ENCODE peak calls at places on chromosome 4, in four cellular contexts. One of them, this sample, is unnamed.
A peak's percentile ranks its signal among the peaks of the same experiment; 100 is the strongest.

GRCh38 chr4:101201421-101201820 is 145.9 kb downstream of the PPP3CA start:
- DNase-seq in effector CD4-positive, alpha-beta T cell: no peak
- DNase-seq in lung: no peak
- DNase-seq in fibroblast of lung: no peak
- DNase-seq in this sample: no peak

GRCh38 chr4:1233641-1234277 is 15.2 kb downstream of the CTBP1 start:
- DNase-seq in effector CD4-positive, alpha-beta T cell: no peak
- DNase-seq in lung: no peak
- DNase-seq in fibroblast of lung: no peak
- DNase-seq in this sample: no peak

GRCh38 chr4:151575646-151576045 is 166.7 kb downstream of the FHIP1A start:
- DNase-seq in effector CD4-positive, alpha-beta T cell: no peak
- DNase-seq in lung: no peak
- DNase-seq in fibroblast of lung: peak; percentile 30
- DNase-seq in this sample: no peak

GRCh38 chr4:87739494-87739893 is 59.9 kb upstream of the IBSP start:
- DNase-seq in effector CD4-positive, alpha-beta T cell: no peak
- DNase-seq in lung: no peak
- DNase-seq in fibroblast of lung: no peak
- DNase-seq in this sample: no peak

GRCh38 chr4:10089346-10089745 is 27.3 kb downstream of the WDR1 start:
- DNase-seq in effector CD4-positive, alpha-beta T cell: no peak
- DNase-seq in lung: no peak
- DNase-seq in fibroblast of lung: no peak
- DNase-seq in this sample: peak; percentile 81

GRCh38 chr4:24560770-24561415 is 23.5 kb downstream of the DHX15 start:
- DNase-seq in effector CD4-positive, alpha-beta T cell: no peak
- DNase-seq in lung: no peak
- DNase-seq in fibroblast of lung: peak; percentile 68
- DNase-seq in this sample: no peak

GRCh38 chr4:21948347-21949072 is at the start of gene KCNIP4:
- DNase-seq in effector CD4-positive, alpha-beta T cell: no peak
- DNase-seq in lung: no peak
- DNase-seq in fibroblast of lung: peak; percentile 46
- DNase-seq in this sample: no peak

GRCh38 chr4:123924536-123924935 is 527.9 kb downstream of the SPRY1 start:
- DNase-seq in effector CD4-positive, alpha-beta T cell: no peak
- DNase-seq in lung: no peak
- DNase-seq in fibroblast of lung: no peak
- DNase-seq in this sample: no peak

GRCh38 chr4:69070590-69070989 is 25.7 kb upstream of the UGT2B7 start:
- DNase-seq in effector CD4-positive, alpha-beta T cell: no peak
- DNase-seq in lung: no peak
- DNase-seq in fibroblast of lung: no peak
- DNase-seq in this sample: no peak

GRCh38 chr4:24924309-24924781 is 11.5 kb upstream of the CCDC149 start:
- DNase-seq in effector CD4-positive, alpha-beta T cell: no peak
- DNase-seq in lung: no peak
- DNase-seq in fibroblast of lung: peak; percentile 99
- DNase-seq in this sample: no peak

GRCh38 chr4:40205259-40206198 is 8.7 kb downstream of the RHOH start:
- DNase-seq in effector CD4-positive, alpha-beta T cell: no peak
- DNase-seq in lung: no peak
- DNase-seq in fibroblast of lung: no peak
- DNase-seq in this sample: no peak

GRCh38 chr4:98283219-98284199 is 22.3 kb downstream of the RAP1GDS1 start:
- DNase-seq in effector CD4-positive, alpha-beta T cell: no peak
- DNase-seq in lung: no peak
- DNase-seq in fibroblast of lung: peak; percentile 42
- DNase-seq in this sample: no peak

GRCh38 chr4:152363904-152364303 is 172.0 kb downstream of the FBXW7 start:
- DNase-seq in effector CD4-positive, alpha-beta T cell: no peak
- DNase-seq in lung: no peak
- DNase-seq in fibroblast of lung: no peak
- DNase-seq in this sample: no peak

GRCh38 chr4:165631912-165632311 is 241.1 kb upstream of the TLL1 start:
- DNase-seq in effector CD4-positive, alpha-beta T cell: no peak
- DNase-seq in lung: no peak
- DNase-seq in fibroblast of lung: peak; percentile 11
- DNase-seq in this sample: no peak

GRCh38 chr4:929970-930625 is 2.0 kb downstream of the GAK start:
- DNase-seq in effector CD4-positive, alpha-beta T cell: no peak
- DNase-seq in lung: no peak
- DNase-seq in fibroblast of lung: no peak
- DNase-seq in this sample: peak; percentile 52

GRCh38 chr4:123127865-123128264 is 205.5 kb upstream of the NUDT6 start:
- DNase-seq in effector CD4-positive, alpha-beta T cell: no peak
- DNase-seq in lung: no peak
- DNase-seq in fibroblast of lung: no peak
- DNase-seq in this sample: no peak

GRCh38 chr4:128787509-128788311 is 21.8 kb upstream of the JADE1 start:
- DNase-seq in effector CD4-positive, alpha-beta T cell: no peak
- DNase-seq in lung: no peak
- DNase-seq in fibroblast of lung: peak; percentile 50
- DNase-seq in this sample: no peak

GRCh38 chr4:105679186-105679585 is 29.3 kb downstream of the INTS12 start:
- DNase-seq in effector CD4-positive, alpha-beta T cell: no peak
- DNase-seq in lung: no peak
- DNase-seq in fibroblast of lung: no peak
- DNase-seq in this sample: no peak

GRCh38 chr4:126441173-126441810 is 1126.5 kb downstream of the FAT4 start:
- DNase-seq in effector CD4-positive, alpha-beta T cell: no peak
- DNase-seq in lung: no peak
- DNase-seq in fibroblast of lung: peak; percentile 20
- DNase-seq in this sample: no peak

GRCh38 chr4:1567808-1568581 is 116.1 kb downstream of the FAM53A start:
- DNase-seq in effector CD4-positive, alpha-beta T cell: no peak
- DNase-seq in lung: no peak
- DNase-seq in fibroblast of lung: no peak
- DNase-seq in this sample: peak; percentile 44

GRCh38 chr4:180923476-180923875 is 1319.7 kb upstream of the TENM3 start:
- DNase-seq in effector CD4-positive, alpha-beta T cell: no peak
- DNase-seq in lung: no peak
- DNase-seq in fibroblast of lung: peak; percentile 85
- DNase-seq in this sample: no peak

GRCh38 chr4:127667772-127668171 is 35.0 kb downstream of the INTU start:
- DNase-seq in effector CD4-positive, alpha-beta T cell: no peak
- DNase-seq in lung: no peak
- DNase-seq in fibroblast of lung: no peak
- DNase-seq in this sample: no peak

GRCh38 chr4:88341227-88342192 is 37.1 kb upstream of the HERC6 start:
- DNase-seq in effector CD4-positive, alpha-beta T cell: no peak
- DNase-seq in lung: no peak
- DNase-seq in fibroblast of lung: peak; percentile 93
- DNase-seq in this sample: no peak

GRCh38 chr4:31246856-31247255 is 526.7 kb downstream of the PCDH7 start:
- DNase-seq in effector CD4-positive, alpha-beta T cell: no peak
- DNase-seq in lung: no peak
- DNase-seq in fibroblast of lung: peak; percentile 81
- DNase-seq in this sample: no peak

GRCh38 chr4:8316251-8316771 is 46.8 kb downstream of the HTRA3 start:
- DNase-seq in effector CD4-positive, alpha-beta T cell: no peak
- DNase-seq in lung: no peak
- DNase-seq in fibroblast of lung: no peak
- DNase-seq in this sample: no peak

GRCh38 chr4:77952399-77952974 is 89.9 kb downstream of the MRPL1 start:
- DNase-seq in effector CD4-positive, alpha-beta T cell: no peak
- DNase-seq in lung: no peak
- DNase-seq in fibroblast of lung: no peak
- DNase-seq in this sample: no peak

GRCh38 chr4:25233737-25234389 is at the start of gene PI4K2B:
- DNase-seq in effector CD4-positive, alpha-beta T cell: peak; percentile 91
- DNase-seq in lung: peak; percentile 89
- DNase-seq in fibroblast of lung: peak; percentile 70
- DNase-seq in this sample: peak; percentile 96

GRCh38 chr4:153142700-153143438 is 61.4 kb upstream of the TRIM2 start:
- DNase-seq in effector CD4-positive, alpha-beta T cell: peak; percentile 45
- DNase-seq in lung: peak; percentile 82
- DNase-seq in fibroblast of lung: peak; percentile 61
- DNase-seq in this sample: peak; percentile 89

GRCh38 chr4:76784237-76784636 is 113.7 kb downstream of the SOWAHB start:
- DNase-seq in effector CD4-positive, alpha-beta T cell: no peak
- DNase-seq in lung: no peak
- DNase-seq in fibroblast of lung: no peak
- DNase-seq in this sample: no peak

This sample was measured in stomach.